ENCODE peak calls at places on chromosomes 4 and X, in five cellular contexts. N, Z, A, E and H are unnamed samples.

GRCh38 chr4:128159967-128160366 is 98.9 kb downstream of the LARP1B start:
- DNase-seq in E (no peak), Z (no peak), N (no peak), A (no peak), H (no peak)

GRCh38 chrX:13551610-13552009 is 17.8 kb upstream of the EGFL6 start:
- DNase-seq in A (no peak), N (no peak), Z (no peak), E (no peak), H (no peak)

GRCh38 chr4:26757751-26758150 is 102.9 kb upstream of the STIM2 start:
- DNase-seq in Z (no peak), E (no peak), N (no peak), A (no peak), H (no peak)

GRCh38 chrX:38172596-38172995 is 48.1 kb downstream of the SRPX start:
- DNase-seq in A (no peak), E (no peak), N (no peak), Z (no peak), H (no peak)

GRCh38 chrX:101163166-101163565 is 56.4 kb upstream of the DRP2 start:
- DNase-seq in N (no peak), A (no peak), Z (no peak), E (no peak), H (no peak)

GRCh38 chr4:168569066-168569908 is 72.4 kb downstream of the PALLD start:
- DNase-seq in A (no peak), N (peak), E (no peak), Z (no peak), H (peak)

GRCh38 chrX:9525511-9526248 is 60.8 kb downstream of the TBL1X start:
- DNase-seq in E (no peak), N (no peak), Z (no peak), A (no peak), H (no peak)

GRCh38 chr4:6280365-6280996 is 10.8 kb downstream of the WFS1 start:
- DNase-seq in E (no peak), N (no peak), Z (no peak), A (no peak), H (no peak)